ENCODE peak calls at places on chromosomes 1 and 21, in ten cellular contexts. A is PC-3; J is prostate gland; H is neural progenitor cell; E is cardiac muscle cell; R is heart right ventricle; X is brain microvascular endothelial cell; F is CD4-positive, alpha-beta T cell; B is neuronal stem cell; G is suprapubic skin. O is an unnamed sample.
A peak's percentile ranks its signal among the peaks of the same experiment; 100 is the strongest.

GRCh38 chr1:158020877-158021630 is 27.6 kb downstream of the KIRREL1 start:
- DNase-seq in H (no peak), F (no peak), E (no peak), B (no peak), A (no peak), X (no peak), G (no peak), R (no peak), J (no peak), O (no peak)

GRCh38 chr1:41434306-41434705 is 50.2 kb downstream of the EDN2 start:
- DNase-seq in F (no peak), H (no peak), E (no peak), A (no peak), B (no peak), G (no peak), R (no peak), X (no peak), J (no peak), O (no peak)

GRCh38 chr1:154419620-154420020 is 14.5 kb downstream of the IL6R start:
- DNase-seq in H (no peak), A (peak; percentile 79), B (no peak), R (peak; percentile 84), E (no peak), G (peak; percentile 94), J (peak; percentile 98), F (peak; percentile 65), X (peak; percentile 86), O (no peak)

GRCh38 chr1:218904401-218904800 is 269.3 kb upstream of the LYPLAL1 start:
- DNase-seq in G (no peak), H (no peak), F (no peak), J (no peak), E (no peak), R (no peak), B (no peak), A (no peak), X (no peak), O (no peak)

GRCh38 chr1:58898739-58899580 is 115.1 kb upstream of the JUN start:
- DNase-seq in G (no peak), A (no peak), F (no peak), X (no peak), B (no peak), E (peak; percentile 88), H (no peak), R (peak; percentile 62), J (no peak), O (no peak)

GRCh38 chr1:53982762-53983101 is 35.3 kb downstream of the LDLRAD1 start:
- DNase-seq in A (no peak), G (no peak), F (no peak), J (no peak), R (no peak), X (no peak), H (no peak), B (no peak), E (no peak), O (no peak)

GRCh38 chr1:8171751-8172464 is 145.8 kb upstream of the ERRFI1 start:
- DNase-seq in X (no peak), A (peak; percentile 30), J (no peak), F (no peak), G (no peak), H (no peak), E (no peak), B (no peak), R (no peak), O (no peak)

GRCh38 chr1:157181258-157181657 is 43.1 kb upstream of the ETV3 start:
- DNase-seq in E (no peak), B (no peak), G (no peak), H (no peak), R (no peak), X (no peak), J (no peak), F (no peak), A (no peak), O (no peak)

DNA sequence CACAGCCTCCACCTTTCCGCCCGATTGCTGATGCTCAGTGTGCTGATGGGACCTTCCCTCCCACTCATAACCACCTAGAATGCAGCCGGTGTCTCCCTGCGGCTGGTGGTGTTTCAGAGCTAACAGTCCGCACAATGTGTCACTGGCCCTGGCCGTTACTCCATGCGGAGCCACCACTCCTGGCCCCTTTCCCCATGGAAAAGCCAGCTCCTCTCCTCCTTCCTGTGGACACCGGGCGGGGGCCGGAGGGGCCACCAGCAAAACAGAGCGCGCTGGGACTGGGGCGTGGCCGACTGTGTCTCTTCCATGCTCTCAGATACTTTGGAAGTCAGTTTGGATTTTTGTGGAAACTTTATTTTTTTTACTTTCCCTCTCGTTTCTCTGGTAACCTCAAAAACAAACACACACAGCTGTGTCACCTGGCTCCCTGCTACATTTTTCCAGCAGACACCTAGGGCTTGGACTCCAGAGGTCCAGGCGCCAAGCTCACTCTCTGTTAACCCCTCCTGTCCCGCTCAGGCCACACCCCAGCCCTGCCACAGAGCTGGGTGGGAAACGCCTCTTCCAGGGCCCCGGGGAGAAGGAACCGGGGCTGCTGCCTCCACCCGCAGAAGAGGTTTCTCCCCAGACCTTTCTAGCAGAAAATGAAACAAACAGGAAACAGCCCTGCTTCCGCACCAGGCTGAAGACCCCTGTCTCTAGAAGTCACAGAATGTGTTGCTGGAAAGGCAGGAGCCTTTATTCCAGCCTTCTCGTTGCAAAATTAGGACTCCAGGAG is 32.5 kb upstream of the COL6A2 start:
- DNase-seq in A (peak; percentile 34), H (no peak), G (peak; percentile 89), E (no peak), R (peak; percentile 74), X (peak; percentile 59), F (no peak), J (no peak), B (no peak), O (no peak)
- H3K27ac ChIP-seq in A (peak overlapping the region; percentile 77), H (no peak overlapping the region), G (peak overlapping the region; percentile 84), E (no peak overlapping the region), R (peak overlapping the region; percentile 82), X (peak overlapping the region; percentile 79), F (no peak overlapping the region), J (peak overlapping the region; percentile 67), B (no peak overlapping the region), O (no peak overlapping the region)

GRCh38 chr1:94382163-94382562 is 36.0 kb upstream of the ABCD3 start:
- DNase-seq in A (no peak), H (no peak), J (peak; percentile 83), E (no peak), X (no peak), G (no peak), F (no peak), R (no peak), B (no peak), O (no peak)

GRCh38 chr1:94383966-94384408 is 34.2 kb upstream of the ABCD3 start:
- DNase-seq in G (no peak), B (no peak), J (no peak), X (peak; percentile 76), A (peak; percentile 73), E (no peak), R (no peak), H (no peak), F (no peak), O (no peak)

GRCh38 chr1:94385354-94385947 is 32.7 kb upstream of the ABCD3 start:
- DNase-seq in H (no peak), J (no peak), G (no peak), A (no peak), E (no peak), F (no peak), R (no peak), X (no peak), B (no peak), O (no peak)

GRCh38 chr1:94389298-94389697 is 28.9 kb upstream of the ABCD3 start:
- DNase-seq in G (no peak), E (no peak), R (no peak), A (no peak), J (no peak), X (no peak), B (no peak), F (no peak), H (no peak), O (no peak)

DNA sequence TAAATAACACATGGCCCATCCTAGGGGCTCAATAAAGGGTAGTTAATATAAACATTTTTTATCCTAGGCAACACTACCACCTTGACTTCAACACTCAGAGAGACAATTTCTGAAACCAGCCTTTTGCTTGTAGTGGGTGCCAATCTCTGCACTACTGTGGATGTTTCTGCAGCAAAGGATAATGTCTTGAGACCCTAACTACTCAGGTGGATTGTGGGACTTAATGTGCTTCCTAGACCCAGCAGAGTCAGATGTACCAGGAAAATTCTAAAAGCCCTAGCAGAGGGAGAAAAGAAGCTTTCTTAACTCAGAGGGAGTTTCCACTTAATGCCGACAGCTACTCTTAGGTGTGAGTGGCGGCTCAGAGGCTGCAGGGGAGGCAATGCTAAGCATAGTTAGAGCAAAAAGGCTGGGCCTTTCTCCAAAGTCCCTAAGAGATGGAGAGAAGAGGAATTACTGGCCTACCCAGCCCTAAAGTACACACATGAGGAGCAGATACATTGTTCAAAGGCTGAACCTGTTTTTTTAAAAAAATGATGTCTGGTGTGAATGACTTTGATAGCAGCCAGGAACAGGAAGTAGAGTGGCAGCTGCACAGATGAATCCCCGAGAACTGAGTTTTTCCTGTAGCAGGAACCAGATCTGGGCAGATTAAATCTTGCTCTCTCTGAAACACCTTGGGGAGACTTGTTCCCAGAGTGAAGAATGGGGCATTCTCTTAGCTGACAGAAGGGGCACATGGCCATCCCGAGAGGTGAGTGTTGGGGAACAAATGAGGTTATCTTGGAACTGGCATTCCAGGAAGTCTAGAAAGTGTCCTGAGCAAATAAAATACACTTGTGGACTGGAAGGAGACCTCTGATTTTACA is 33.5 kb upstream of the ABCD3 start:
- DNase-seq in B (no peak), G (no peak), E (peak; percentile 58), A (peak; percentile 6), J (no peak), H (peak; percentile 2), F (no peak), X (no peak), R (no peak), O (no peak)
- H3K27ac ChIP-seq in B (no peak overlapping the region), G (no peak overlapping the region), E (peak overlapping the region; percentile 22), A (peak overlapping the region; percentile 16), J (no peak overlapping the region), H (no peak overlapping the region), F (no peak overlapping the region), X (no peak overlapping the region), R (no peak overlapping the region), O (no peak overlapping the region)

DNA sequence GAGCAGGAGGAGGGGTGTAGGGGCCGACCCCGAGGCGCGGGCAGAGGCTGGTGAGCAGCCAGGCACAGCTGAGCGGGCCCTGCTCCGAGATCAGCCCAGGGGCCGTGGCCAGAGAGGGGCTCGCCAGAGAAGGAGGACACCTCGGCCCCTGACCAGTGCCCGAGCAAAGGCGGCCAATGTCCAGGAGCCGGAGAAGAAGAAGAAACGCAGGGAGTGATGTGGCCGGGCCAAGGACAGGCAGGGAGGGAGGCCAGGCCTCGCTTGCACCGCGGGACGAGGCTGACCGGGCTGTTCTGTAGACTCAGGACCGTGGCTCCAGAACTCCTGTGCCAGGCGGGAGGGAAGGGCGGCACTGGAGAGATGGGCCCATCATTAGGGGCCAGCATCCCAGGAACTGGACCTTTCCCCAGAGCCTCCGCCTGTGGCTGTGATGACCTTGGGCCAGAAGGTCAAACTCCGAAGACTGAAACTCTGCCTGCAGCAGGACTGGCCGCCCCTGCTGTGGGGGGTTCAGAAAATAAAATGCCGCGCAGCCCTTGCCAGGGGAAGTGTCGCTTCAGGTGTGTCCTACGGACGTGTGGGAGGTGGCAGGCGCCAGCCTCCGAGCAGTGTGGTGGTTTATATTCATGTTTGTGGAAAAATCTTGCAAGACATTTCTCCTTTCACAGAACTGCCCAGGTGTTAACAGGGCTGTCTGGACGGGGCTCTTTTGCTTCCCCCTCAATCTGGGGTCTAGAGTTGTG is 14.4 kb downstream of the RRP1 start:
- DNase-seq in R (no peak), G (peak; percentile 74), H (no peak), A (no peak), X (no peak), E (no peak), B (no peak), F (no peak), J (no peak), O (no peak)
- H3K27ac ChIP-seq in R (no peak overlapping the region), G (no peak overlapping the region), H (no peak overlapping the region), A (no peak overlapping the region), X (no peak overlapping the region), E (no peak overlapping the region), B (no peak overlapping the region), F (no peak overlapping the region), J (no peak overlapping the region), O (no peak overlapping the region)

DNA sequence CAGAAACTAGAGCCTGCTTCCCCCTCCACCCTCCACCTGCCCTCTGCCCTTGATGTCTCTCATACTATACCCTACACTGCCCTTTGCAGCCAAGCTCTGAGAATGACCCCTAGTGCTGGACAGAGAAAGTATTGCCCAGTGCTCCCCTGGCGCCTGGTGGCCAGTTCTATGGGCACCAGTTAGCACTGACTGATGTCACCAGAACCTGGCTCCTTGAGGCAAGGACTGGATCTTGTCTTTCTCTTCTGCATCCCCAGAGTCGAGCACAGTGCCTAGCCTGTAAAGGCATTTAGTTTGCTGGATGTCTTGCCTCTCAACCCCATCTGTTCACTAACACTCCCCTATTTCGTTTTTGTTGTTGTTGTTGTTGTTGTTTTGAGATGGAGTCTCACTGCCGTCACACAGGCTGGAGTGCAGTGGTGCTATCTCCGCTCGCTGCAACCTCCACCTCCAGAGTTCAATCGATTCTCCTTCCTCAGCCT is 5.9 kb downstream of the PHLDA3 start:
- DNase-seq in E (peak; percentile 47), B (no peak), X (no peak), H (peak; percentile 37), G (no peak), F (no peak), A (peak; percentile 69), R (no peak), J (no peak), O (peak; percentile 36)
- H3K27ac ChIP-seq in E (no peak overlapping the region), B (no peak overlapping the region), X (peak overlapping the region; percentile 99), H (no peak overlapping the region), G (peak overlapping the region; percentile 92), F (no peak overlapping the region), A (peak overlapping the region; percentile 84), R (no peak overlapping the region), J (peak overlapping the region; percentile 83), O (peak overlapping the region; percentile 92)

O was measured in substantia nigra.